ENCODE peak calls at places on chromosomes 16 and 17, in eight cellular contexts. One of them, this sample, is unnamed.

GRCh38 chr16:66581246-66581952 is 2.1 kb downstream of the CMTM2 start:
- DNase-seq in stimulated activated CD8-positive, alpha-beta memory T cell treated with anti-CD3 and anti-CD28 coated beads, Interleukin-7, amount 100 ng/mL, for 1 hour: no peak
- DNase-seq in GM04504: no peak
- DNase-seq in GM13976: no peak
- DNase-seq in mesenchymal stem cell: no peak
- DNase-seq in lower lobe of right lung: no peak
- DNase-seq in stimulated activated CD4-positive, alpha-beta T cell treated with anti-CD3 and anti-CD28 coated beads, Interleukin-2, amount 100 ng/mL, for 48 hours: no peak
- DNase-seq in RCC 7860: no peak
- DNase-seq in this sample: peak

GRCh38 chr16:10122546-10122945 is 59.7 kb downstream of the GRIN2A start:
- DNase-seq in GM13976: no peak
- DNase-seq in RCC 7860: no peak
- DNase-seq in stimulated activated CD4-positive, alpha-beta T cell treated with anti-CD3 and anti-CD28 coated beads, Interleukin-2, amount 100 ng/mL, for 48 hours: no peak
- DNase-seq in mesenchymal stem cell: peak
- DNase-seq in GM04504: no peak
- DNase-seq in stimulated activated CD8-positive, alpha-beta memory T cell treated with anti-CD3 and anti-CD28 coated beads, Interleukin-7, amount 100 ng/mL, for 1 hour: no peak
- DNase-seq in lower lobe of right lung: no peak
- DNase-seq in this sample: peak

GRCh38 chr17:50425682-50426471 is at the start of gene ACSF2:
- DNase-seq in stimulated activated CD8-positive, alpha-beta memory T cell treated with anti-CD3 and anti-CD28 coated beads, Interleukin-7, amount 100 ng/mL, for 1 hour: peak
- DNase-seq in lower lobe of right lung: peak
- DNase-seq in stimulated activated CD4-positive, alpha-beta T cell treated with anti-CD3 and anti-CD28 coated beads, Interleukin-2, amount 100 ng/mL, for 48 hours: peak
- DNase-seq in GM13976: peak
- DNase-seq in GM04504: no peak
- DNase-seq in mesenchymal stem cell: peak
- DNase-seq in RCC 7860: no peak
- DNase-seq in this sample: peak

GRCh38 chr17:13568746-13569739 is 32.7 kb downstream of the HS3ST3A1 start:
- DNase-seq in lower lobe of right lung: no peak
- DNase-seq in RCC 7860: no peak
- DNase-seq in stimulated activated CD4-positive, alpha-beta T cell treated with anti-CD3 and anti-CD28 coated beads, Interleukin-2, amount 100 ng/mL, for 48 hours: no peak
- DNase-seq in mesenchymal stem cell: no peak
- DNase-seq in stimulated activated CD8-positive, alpha-beta memory T cell treated with anti-CD3 and anti-CD28 coated beads, Interleukin-7, amount 100 ng/mL, for 1 hour: no peak
- DNase-seq in GM04504: no peak
- DNase-seq in GM13976: no peak
- DNase-seq in this sample: peak

GRCh38 chr16:3094289-3095027 is 4.6 kb downstream of the ZSCAN10 start:
- DNase-seq in GM13976: peak
- DNase-seq in stimulated activated CD4-positive, alpha-beta T cell treated with anti-CD3 and anti-CD28 coated beads, Interleukin-2, amount 100 ng/mL, for 48 hours: peak
- DNase-seq in mesenchymal stem cell: peak
- DNase-seq in GM04504: no peak
- DNase-seq in RCC 7860: peak
- DNase-seq in lower lobe of right lung: no peak
- DNase-seq in stimulated activated CD8-positive, alpha-beta memory T cell treated with anti-CD3 and anti-CD28 coated beads, Interleukin-7, amount 100 ng/mL, for 1 hour: no peak
- DNase-seq in this sample: no peak

GRCh38 chr17:7112527-7113108 is 2.0 kb downstream of the ASGR2 start:
- DNase-seq in stimulated activated CD4-positive, alpha-beta T cell treated with anti-CD3 and anti-CD28 coated beads, Interleukin-2, amount 100 ng/mL, for 48 hours: no peak
- DNase-seq in RCC 7860: no peak
- DNase-seq in GM13976: no peak
- DNase-seq in lower lobe of right lung: no peak
- DNase-seq in stimulated activated CD8-positive, alpha-beta memory T cell treated with anti-CD3 and anti-CD28 coated beads, Interleukin-7, amount 100 ng/mL, for 1 hour: no peak
- DNase-seq in GM04504: no peak
- DNase-seq in mesenchymal stem cell: no peak
- DNase-seq in this sample: no peak

GRCh38 chr16:89944773-89945172 is 3.8 kb upstream of the DEF8 start:
- DNase-seq in GM13976: no peak
- DNase-seq in mesenchymal stem cell: no peak
- DNase-seq in lower lobe of right lung: no peak
- DNase-seq in RCC 7860: no peak
- DNase-seq in GM04504: no peak
- DNase-seq in stimulated activated CD8-positive, alpha-beta memory T cell treated with anti-CD3 and anti-CD28 coated beads, Interleukin-7, amount 100 ng/mL, for 1 hour: no peak
- DNase-seq in stimulated activated CD4-positive, alpha-beta T cell treated with anti-CD3 and anti-CD28 coated beads, Interleukin-2, amount 100 ng/mL, for 48 hours: no peak
- DNase-seq in this sample: no peak

GRCh38 chr17:67751101-67752074 is 33.7 kb downstream of the NOL11 start:
- DNase-seq in stimulated activated CD4-positive, alpha-beta T cell treated with anti-CD3 and anti-CD28 coated beads, Interleukin-2, amount 100 ng/mL, for 48 hours: no peak
- DNase-seq in GM04504: no peak
- DNase-seq in stimulated activated CD8-positive, alpha-beta memory T cell treated with anti-CD3 and anti-CD28 coated beads, Interleukin-7, amount 100 ng/mL, for 1 hour: no peak
- DNase-seq in mesenchymal stem cell: no peak
- DNase-seq in GM13976: no peak
- DNase-seq in lower lobe of right lung: no peak
- DNase-seq in RCC 7860: no peak
- DNase-seq in this sample: no peak

GRCh38 chr16:4265676-4266075 is 7.1 kb downstream of the TFAP4 start:
- DNase-seq in GM04504: no peak
- DNase-seq in mesenchymal stem cell: no peak
- DNase-seq in RCC 7860: no peak
- DNase-seq in stimulated activated CD4-positive, alpha-beta T cell treated with anti-CD3 and anti-CD28 coated beads, Interleukin-2, amount 100 ng/mL, for 48 hours: no peak
- DNase-seq in GM13976: no peak
- DNase-seq in lower lobe of right lung: no peak
- DNase-seq in stimulated activated CD8-positive, alpha-beta memory T cell treated with anti-CD3 and anti-CD28 coated beads, Interleukin-7, amount 100 ng/mL, for 1 hour: no peak
- DNase-seq in this sample: no peak

GRCh38 chr16:4879049-4879448 is 31.8 kb downstream of the UBN1 start:
- DNase-seq in GM13976: no peak
- DNase-seq in stimulated activated CD8-positive, alpha-beta memory T cell treated with anti-CD3 and anti-CD28 coated beads, Interleukin-7, amount 100 ng/mL, for 1 hour: no peak
- DNase-seq in RCC 7860: no peak
- DNase-seq in mesenchymal stem cell: no peak
- DNase-seq in lower lobe of right lung: no peak
- DNase-seq in stimulated activated CD4-positive, alpha-beta T cell treated with anti-CD3 and anti-CD28 coated beads, Interleukin-2, amount 100 ng/mL, for 48 hours: no peak
- DNase-seq in GM04504: no peak
- DNase-seq in this sample: no peak

GRCh38 chr17:67377727-67378443 is 804 bp downstream of the PITPNC1 start:
- DNase-seq in lower lobe of right lung: peak
- DNase-seq in mesenchymal stem cell: peak
- DNase-seq in stimulated activated CD4-positive, alpha-beta T cell treated with anti-CD3 and anti-CD28 coated beads, Interleukin-2, amount 100 ng/mL, for 48 hours: no peak
- DNase-seq in GM13976: peak
- DNase-seq in RCC 7860: no peak
- DNase-seq in stimulated activated CD8-positive, alpha-beta memory T cell treated with anti-CD3 and anti-CD28 coated beads, Interleukin-7, amount 100 ng/mL, for 1 hour: peak
- DNase-seq in GM04504: no peak
- DNase-seq in this sample: peak

GRCh38 chr17:83151442-83152220 is 72.2 kb downstream of the METRNL start:
- DNase-seq in lower lobe of right lung: no peak
- DNase-seq in GM13976: no peak
- DNase-seq in RCC 7860: no peak
- DNase-seq in stimulated activated CD8-positive, alpha-beta memory T cell treated with anti-CD3 and anti-CD28 coated beads, Interleukin-7, amount 100 ng/mL, for 1 hour: no peak
- DNase-seq in GM04504: no peak
- DNase-seq in mesenchymal stem cell: peak
- DNase-seq in stimulated activated CD4-positive, alpha-beta T cell treated with anti-CD3 and anti-CD28 coated beads, Interleukin-2, amount 100 ng/mL, for 48 hours: no peak
- DNase-seq in this sample: peak

GRCh38 chr16:79993810-79994209 is 393.3 kb upstream of the MAF start:
- DNase-seq in stimulated activated CD8-positive, alpha-beta memory T cell treated with anti-CD3 and anti-CD28 coated beads, Interleukin-7, amount 100 ng/mL, for 1 hour: no peak
- DNase-seq in mesenchymal stem cell: no peak
- DNase-seq in GM13976: no peak
- DNase-seq in lower lobe of right lung: no peak
- DNase-seq in GM04504: no peak
- DNase-seq in stimulated activated CD4-positive, alpha-beta T cell treated with anti-CD3 and anti-CD28 coated beads, Interleukin-2, amount 100 ng/mL, for 48 hours: no peak
- DNase-seq in RCC 7860: no peak
- DNase-seq in this sample: no peak

GRCh38 chr17:38428643-38429371 is 543 bp downstream of the ARHGAP23 start:
- DNase-seq in stimulated activated CD8-positive, alpha-beta memory T cell treated with anti-CD3 and anti-CD28 coated beads, Interleukin-7, amount 100 ng/mL, for 1 hour: no peak
- DNase-seq in lower lobe of right lung: peak
- DNase-seq in stimulated activated CD4-positive, alpha-beta T cell treated with anti-CD3 and anti-CD28 coated beads, Interleukin-2, amount 100 ng/mL, for 48 hours: no peak
- DNase-seq in GM04504: no peak
- DNase-seq in RCC 7860: peak
- DNase-seq in mesenchymal stem cell: peak
- DNase-seq in GM13976: no peak
- DNase-seq in this sample: peak

GRCh38 chr17:82200743-82201497 is 11.7 kb downstream of the CCDC57 start:
- DNase-seq in GM13976: no peak
- DNase-seq in stimulated activated CD4-positive, alpha-beta T cell treated with anti-CD3 and anti-CD28 coated beads, Interleukin-2, amount 100 ng/mL, for 48 hours: peak
- DNase-seq in lower lobe of right lung: no peak
- DNase-seq in mesenchymal stem cell: peak
- DNase-seq in stimulated activated CD8-positive, alpha-beta memory T cell treated with anti-CD3 and anti-CD28 coated beads, Interleukin-7, amount 100 ng/mL, for 1 hour: no peak
- DNase-seq in RCC 7860: no peak
- DNase-seq in GM04504: no peak
- DNase-seq in this sample: no peak

GRCh38 chr16:82995286-82995926 is 368.6 kb downstream of the CDH13 start:
- DNase-seq in lower lobe of right lung: no peak
- DNase-seq in stimulated activated CD4-positive, alpha-beta T cell treated with anti-CD3 and anti-CD28 coated beads, Interleukin-2, amount 100 ng/mL, for 48 hours: no peak
- DNase-seq in GM13976: no peak
- DNase-seq in mesenchymal stem cell: peak
- DNase-seq in stimulated activated CD8-positive, alpha-beta memory T cell treated with anti-CD3 and anti-CD28 coated beads, Interleukin-7, amount 100 ng/mL, for 1 hour: no peak
- DNase-seq in GM04504: no peak
- DNase-seq in RCC 7860: no peak
- DNase-seq in this sample: no peak

GRCh38 chr17:50115744-50116143 is 14.2 kb downstream of the SAMD14 start:
- DNase-seq in lower lobe of right lung: no peak
- DNase-seq in stimulated activated CD4-positive, alpha-beta T cell treated with anti-CD3 and anti-CD28 coated beads, Interleukin-2, amount 100 ng/mL, for 48 hours: no peak
- DNase-seq in RCC 7860: no peak
- DNase-seq in mesenchymal stem cell: no peak
- DNase-seq in GM13976: no peak
- DNase-seq in GM04504: no peak
- DNase-seq in stimulated activated CD8-positive, alpha-beta memory T cell treated with anti-CD3 and anti-CD28 coated beads, Interleukin-7, amount 100 ng/mL, for 1 hour: no peak
- DNase-seq in this sample: no peak

GRCh38 chr17:78526231-78527025 is 50.8 kb downstream of the DNAH17 start:
- DNase-seq in stimulated activated CD8-positive, alpha-beta memory T cell treated with anti-CD3 and anti-CD28 coated beads, Interleukin-7, amount 100 ng/mL, for 1 hour: no peak
- DNase-seq in mesenchymal stem cell: no peak
- DNase-seq in GM04504: no peak
- DNase-seq in GM13976: no peak
- DNase-seq in stimulated activated CD4-positive, alpha-beta T cell treated with anti-CD3 and anti-CD28 coated beads, Interleukin-2, amount 100 ng/mL, for 48 hours: no peak
- DNase-seq in lower lobe of right lung: no peak
- DNase-seq in RCC 7860: no peak
- DNase-seq in this sample: no peak

GRCh38 chr17:17877548-17878358 is 41.0 kb upstream of the SREBF1 start:
- DNase-seq in mesenchymal stem cell: peak
- DNase-seq in stimulated activated CD8-positive, alpha-beta memory T cell treated with anti-CD3 and anti-CD28 coated beads, Interleukin-7, amount 100 ng/mL, for 1 hour: no peak
- DNase-seq in lower lobe of right lung: peak
- DNase-seq in RCC 7860: peak
- DNase-seq in GM13976: no peak
- DNase-seq in stimulated activated CD4-positive, alpha-beta T cell treated with anti-CD3 and anti-CD28 coated beads, Interleukin-2, amount 100 ng/mL, for 48 hours: no peak
- DNase-seq in GM04504: no peak
- DNase-seq in this sample: peak

GRCh38 chr17:68777243-68777855 is 176.2 kb upstream of the FAM20A start:
- DNase-seq in mesenchymal stem cell: peak
- DNase-seq in GM13976: no peak
- DNase-seq in GM04504: peak
- DNase-seq in RCC 7860: no peak
- DNase-seq in lower lobe of right lung: no peak
- DNase-seq in stimulated activated CD8-positive, alpha-beta memory T cell treated with anti-CD3 and anti-CD28 coated beads, Interleukin-7, amount 100 ng/mL, for 1 hour: no peak
- DNase-seq in stimulated activated CD4-positive, alpha-beta T cell treated with anti-CD3 and anti-CD28 coated beads, Interleukin-2, amount 100 ng/mL, for 48 hours: peak
- DNase-seq in this sample: peak

GRCh38 chr16:66662445-66663194 is 33.9 kb downstream of the CMTM4 start:
- DNase-seq in RCC 7860: peak
- DNase-seq in GM04504: no peak
- DNase-seq in stimulated activated CD4-positive, alpha-beta T cell treated with anti-CD3 and anti-CD28 coated beads, Interleukin-2, amount 100 ng/mL, for 48 hours: no peak
- DNase-seq in mesenchymal stem cell: peak
- DNase-seq in GM13976: no peak
- DNase-seq in stimulated activated CD8-positive, alpha-beta memory T cell treated with anti-CD3 and anti-CD28 coated beads, Interleukin-7, amount 100 ng/mL, for 1 hour: no peak
- DNase-seq in lower lobe of right lung: no peak
- DNase-seq in this sample: peak

GRCh38 chr17:31072186-31072585 is 22.6 kb upstream of the NF1 start:
- DNase-seq in stimulated activated CD4-positive, alpha-beta T cell treated with anti-CD3 and anti-CD28 coated beads, Interleukin-2, amount 100 ng/mL, for 48 hours: no peak
- DNase-seq in GM13976: no peak
- DNase-seq in stimulated activated CD8-positive, alpha-beta memory T cell treated with anti-CD3 and anti-CD28 coated beads, Interleukin-7, amount 100 ng/mL, for 1 hour: no peak
- DNase-seq in RCC 7860: no peak
- DNase-seq in mesenchymal stem cell: peak
- DNase-seq in GM04504: peak
- DNase-seq in lower lobe of right lung: no peak
- DNase-seq in this sample: peak

GRCh38 chr16:28596115-28596630 is 677 bp downstream of the SULT1A2 start:
- DNase-seq in mesenchymal stem cell: no peak
- DNase-seq in lower lobe of right lung: no peak
- DNase-seq in stimulated activated CD4-positive, alpha-beta T cell treated with anti-CD3 and anti-CD28 coated beads, Interleukin-2, amount 100 ng/mL, for 48 hours: no peak
- DNase-seq in RCC 7860: no peak
- DNase-seq in GM04504: no peak
- DNase-seq in stimulated activated CD8-positive, alpha-beta memory T cell treated with anti-CD3 and anti-CD28 coated beads, Interleukin-7, amount 100 ng/mL, for 1 hour: no peak
- DNase-seq in GM13976: no peak
- DNase-seq in this sample: no peak

GRCh38 chr17:33012522-33013033 is 20.9 kb downstream of the SPACA3 start:
- DNase-seq in RCC 7860: peak
- DNase-seq in lower lobe of right lung: no peak
- DNase-seq in mesenchymal stem cell: peak
- DNase-seq in stimulated activated CD4-positive, alpha-beta T cell treated with anti-CD3 and anti-CD28 coated beads, Interleukin-2, amount 100 ng/mL, for 48 hours: no peak
- DNase-seq in GM13976: no peak
- DNase-seq in GM04504: peak
- DNase-seq in stimulated activated CD8-positive, alpha-beta memory T cell treated with anti-CD3 and anti-CD28 coated beads, Interleukin-7, amount 100 ng/mL, for 1 hour: no peak
- DNase-seq in this sample: no peak

GRCh38 chr17:74245145-74245817 is 28.8 kb upstream of the DNAI2 start:
- DNase-seq in lower lobe of right lung: no peak
- DNase-seq in GM13976: no peak
- DNase-seq in stimulated activated CD4-positive, alpha-beta T cell treated with anti-CD3 and anti-CD28 coated beads, Interleukin-2, amount 100 ng/mL, for 48 hours: no peak
- DNase-seq in stimulated activated CD8-positive, alpha-beta memory T cell treated with anti-CD3 and anti-CD28 coated beads, Interleukin-7, amount 100 ng/mL, for 1 hour: no peak
- DNase-seq in mesenchymal stem cell: peak
- DNase-seq in RCC 7860: no peak
- DNase-seq in GM04504: no peak
- DNase-seq in this sample: peak

GRCh38 chr16:3752984-3753383 is 35.7 kb upstream of the TRAP1 start:
- DNase-seq in GM13976: no peak
- DNase-seq in RCC 7860: no peak
- DNase-seq in GM04504: no peak
- DNase-seq in stimulated activated CD4-positive, alpha-beta T cell treated with anti-CD3 and anti-CD28 coated beads, Interleukin-2, amount 100 ng/mL, for 48 hours: no peak
- DNase-seq in mesenchymal stem cell: no peak
- DNase-seq in stimulated activated CD8-positive, alpha-beta memory T cell treated with anti-CD3 and anti-CD28 coated beads, Interleukin-7, amount 100 ng/mL, for 1 hour: no peak
- DNase-seq in lower lobe of right lung: no peak
- DNase-seq in this sample: no peak

GRCh38 chr16:3065069-3065741 is at the start of gene IL32:
- DNase-seq in stimulated activated CD8-positive, alpha-beta memory T cell treated with anti-CD3 and anti-CD28 coated beads, Interleukin-7, amount 100 ng/mL, for 1 hour: peak
- DNase-seq in GM13976: peak
- DNase-seq in GM04504: peak
- DNase-seq in stimulated activated CD4-positive, alpha-beta T cell treated with anti-CD3 and anti-CD28 coated beads, Interleukin-2, amount 100 ng/mL, for 48 hours: peak
- DNase-seq in RCC 7860: peak
- DNase-seq in lower lobe of right lung: no peak
- DNase-seq in mesenchymal stem cell: peak
- DNase-seq in this sample: peak

GRCh38 chr16:12458591-12459400 is 344.9 kb downstream of the CPPED1 start:
- DNase-seq in stimulated activated CD4-positive, alpha-beta T cell treated with anti-CD3 and anti-CD28 coated beads, Interleukin-2, amount 100 ng/mL, for 48 hours: no peak
- DNase-seq in GM13976: no peak
- DNase-seq in stimulated activated CD8-positive, alpha-beta memory T cell treated with anti-CD3 and anti-CD28 coated beads, Interleukin-7, amount 100 ng/mL, for 1 hour: no peak
- DNase-seq in RCC 7860: no peak
- DNase-seq in lower lobe of right lung: peak
- DNase-seq in mesenchymal stem cell: no peak
- DNase-seq in GM04504: no peak
- DNase-seq in this sample: peak

GRCh38 chr17:2986925-2987324 is 76.5 kb downstream of the OR1D5 start:
- DNase-seq in stimulated activated CD8-positive, alpha-beta memory T cell treated with anti-CD3 and anti-CD28 coated beads, Interleukin-7, amount 100 ng/mL, for 1 hour: no peak
- DNase-seq in mesenchymal stem cell: no peak
- DNase-seq in RCC 7860: no peak
- DNase-seq in lower lobe of right lung: no peak
- DNase-seq in stimulated activated CD4-positive, alpha-beta T cell treated with anti-CD3 and anti-CD28 coated beads, Interleukin-2, amount 100 ng/mL, for 48 hours: no peak
- DNase-seq in GM04504: no peak
- DNase-seq in GM13976: no peak
- DNase-seq in this sample: no peak

GRCh38 chr17:39240631-39241030 is 14.9 kb upstream of the STAC2 start:
- DNase-seq in GM13976: no peak
- DNase-seq in GM04504: no peak
- DNase-seq in stimulated activated CD4-positive, alpha-beta T cell treated with anti-CD3 and anti-CD28 coated beads, Interleukin-2, amount 100 ng/mL, for 48 hours: no peak
- DNase-seq in lower lobe of right lung: no peak
- DNase-seq in RCC 7860: no peak
- DNase-seq in stimulated activated CD8-positive, alpha-beta memory T cell treated with anti-CD3 and anti-CD28 coated beads, Interleukin-7, amount 100 ng/mL, for 1 hour: no peak
- DNase-seq in mesenchymal stem cell: no peak
- DNase-seq in this sample: no peak

GRCh38 chr16:17998550-17998949 is 338.0 kb downstream of the NPIPA8 start:
- DNase-seq in GM13976: no peak
- DNase-seq in stimulated activated CD8-positive, alpha-beta memory T cell treated with anti-CD3 and anti-CD28 coated beads, Interleukin-7, amount 100 ng/mL, for 1 hour: no peak
- DNase-seq in RCC 7860: no peak
- DNase-seq in stimulated activated CD4-positive, alpha-beta T cell treated with anti-CD3 and anti-CD28 coated beads, Interleukin-2, amount 100 ng/mL, for 48 hours: no peak
- DNase-seq in GM04504: no peak
- DNase-seq in lower lobe of right lung: no peak
- DNase-seq in mesenchymal stem cell: no peak
- DNase-seq in this sample: no peak

GRCh38 chr17:51598824-51599223 is 338.5 kb downstream of the UTP18 start:
- DNase-seq in stimulated activated CD4-positive, alpha-beta T cell treated with anti-CD3 and anti-CD28 coated beads, Interleukin-2, amount 100 ng/mL, for 48 hours: no peak
- DNase-seq in GM13976: no peak
- DNase-seq in GM04504: no peak
- DNase-seq in stimulated activated CD8-positive, alpha-beta memory T cell treated with anti-CD3 and anti-CD28 coated beads, Interleukin-7, amount 100 ng/mL, for 1 hour: no peak
- DNase-seq in mesenchymal stem cell: no peak
- DNase-seq in RCC 7860: no peak
- DNase-seq in lower lobe of right lung: no peak
- DNase-seq in this sample: no peak

GRCh38 chr17:81805707-81806460 is 1.9 kb downstream of the GCGR start:
- DNase-seq in stimulated activated CD8-positive, alpha-beta memory T cell treated with anti-CD3 and anti-CD28 coated beads, Interleukin-7, amount 100 ng/mL, for 1 hour: no peak
- DNase-seq in GM13976: no peak
- DNase-seq in lower lobe of right lung: no peak
- DNase-seq in mesenchymal stem cell: no peak
- DNase-seq in GM04504: no peak
- DNase-seq in RCC 7860: no peak
- DNase-seq in stimulated activated CD4-positive, alpha-beta T cell treated with anti-CD3 and anti-CD28 coated beads, Interleukin-2, amount 100 ng/mL, for 48 hours: no peak
- DNase-seq in this sample: no peak

GRCh38 chr17:69142473-69142802 is 743 bp upstream of the ABCA6 start:
- DNase-seq in GM04504: peak
- DNase-seq in GM13976: no peak
- DNase-seq in stimulated activated CD4-positive, alpha-beta T cell treated with anti-CD3 and anti-CD28 coated beads, Interleukin-2, amount 100 ng/mL, for 48 hours: no peak
- DNase-seq in mesenchymal stem cell: no peak
- DNase-seq in RCC 7860: no peak
- DNase-seq in lower lobe of right lung: no peak
- DNase-seq in stimulated activated CD8-positive, alpha-beta memory T cell treated with anti-CD3 and anti-CD28 coated beads, Interleukin-7, amount 100 ng/mL, for 1 hour: no peak
- DNase-seq in this sample: no peak